ENCODE peak calls at places on chromosomes 3 and 15, in five cellular contexts. V is stimulated activated CD8-positive, alpha-beta memory T cell treated with anti-CD3 and anti-CD28 coated beads, Interleukin-7, amount 100 ng/mL, for 1 hour; I is posterior cingulate gyrus; R is NCI-H1417; F is thyroid gland. M is an unnamed sample.

GRCh38 chr3:30724863-30725262 is 118.5 kb downstream of the TGFBR2 start:
- DNase-seq in R (no peak), V (no peak), F (no peak), I (no peak), M (no peak)

GRCh38 chr3:30505866-30506517 is 100.4 kb upstream of the TGFBR2 start:
- DNase-seq in I (no peak), V (no peak), F (no peak), R (no peak), M (no peak)

GRCh38 chr15:98815207-98815606 is 166.9 kb downstream of the IGF1R start:
- DNase-seq in I (peak; percentile 47), V (no peak), R (no peak), F (no peak), M (no peak)

GRCh38 chr3:195270350-195271115 is 426 bp downstream of the XXYLT1 start:
- DNase-seq in F (peak; percentile 15), V (no peak), I (peak; percentile 63), R (peak; percentile 78), M (no peak)

GRCh38 chr3:123123716-123124616 is 57.1 kb downstream of the PDIA5 start:
- DNase-seq in V (no peak), I (no peak), R (no peak), F (no peak), M (no peak)

GRCh38 chr15:30941520-30941919 is 37.8 kb downstream of the FAN1 start:
- DNase-seq in R (no peak), I (no peak), V (no peak), F (no peak), M (no peak)

GRCh38 chr3:177777699-177778098 is 580.4 kb upstream of the TBL1XR1 start:
- DNase-seq in V (no peak), R (peak; percentile 51), I (peak; percentile 37), F (peak; percentile 44), M (no peak)

GRCh38 chr3:79361748-79362378 is 405.9 kb downstream of the ROBO1 start:
- DNase-seq in V (no peak), F (no peak), I (no peak), R (peak; percentile 58), M (no peak)

GRCh38 chr15:60903221-60903620 is 325.9 kb downstream of the RORA start:
- DNase-seq in R (no peak), F (no peak), I (no peak), V (no peak), M (no peak)

GRCh38 chr3:77254967-77255831 is 215.3 kb downstream of the ROBO2 start:
- DNase-seq in I (no peak), F (peak; percentile 27), R (peak; percentile 67), V (no peak), M (no peak)

GRCh38 chr15:85858586-85859375 is 64.1 kb upstream of the KLHL25 start:
- DNase-seq in F (peak; percentile 66), V (peak; percentile 41), I (peak; percentile 78), R (peak; percentile 65), M (peak; percentile 40)

GRCh38 chr3:186236357-186237020 is 125.5 kb downstream of the DGKG start:
- DNase-seq in R (peak; percentile 12), F (peak; percentile 77), V (no peak), I (no peak), M (no peak)

GRCh38 chr3:50428007-50428633 is 68.8 kb upstream of the TMEM115 start:
- DNase-seq in V (no peak), R (no peak), F (no peak), I (no peak), M (no peak)

GRCh38 chr3:154229217-154229590 is 95.1 kb downstream of the DHX36 start:
- DNase-seq in I (no peak), V (no peak), F (no peak), R (no peak), M (no peak)

GRCh38 chr3:128971421-128971820 is 22.5 kb downstream of the CFAP92 start:
- DNase-seq in F (no peak), I (no peak), R (peak; percentile 3), V (no peak), M (no peak)

GRCh38 chr3:52124126-52124525 is 30.1 kb downstream of the POC1A start:
- DNase-seq in F (no peak), V (no peak), I (no peak), R (no peak), M (no peak)

GRCh38 chr15:66946578-66947164 is 118.7 kb upstream of the SMAD3 start:
- DNase-seq in V (peak; percentile 48), F (peak; percentile 74), R (peak; percentile 41), I (peak; percentile 72), M (peak; percentile 53)

GRCh38 chr3:124797426-124797945 is 67.2 kb downstream of the UMPS start:
- DNase-seq in R (no peak), F (no peak), I (no peak), V (no peak), M (no peak)